ENCODE peak calls at places on chromosome 16, in four cellular contexts. S is CD8-positive, alpha-beta T cell; G is AG09319; I is left ventricle myocardium inferior. T is an unnamed sample.

GRCh38 chr16:76882105-76882504 is 308.9 kb upstream of the MON1B start:
- DNase-seq in G (no peak), I (no peak), S (no peak), T (no peak)

GRCh38 chr16:56257260-56257659 is 66.0 kb downstream of the GNAO1 start:
- DNase-seq in I (peak; percentile 81), S (no peak), G (no peak), T (no peak)

GRCh38 chr16:11501583-11502138 is 85.1 kb downstream of the LITAF start:
- DNase-seq in I (no peak), G (no peak), S (no peak), T (no peak)

GRCh38 chr16:84618428-84619102 is 687 bp upstream of the COTL1 start:
- DNase-seq in G (peak; percentile 65), S (no peak), I (no peak), T (peak; percentile 97)

GRCh38 chr16:23955088-23955487 is 119.3 kb downstream of the PRKCB start:
- DNase-seq in G (no peak), I (no peak), S (no peak), T (no peak)

GRCh38 chr16:50674831-50675230 is 6.3 kb downstream of the SNX20 start:
- DNase-seq in S (no peak), I (no peak), G (no peak), T (no peak)

GRCh38 chr16:89281829-89282228 is 64.3 kb downstream of the ZNF778 start:
- DNase-seq in G (no peak), I (no peak), S (no peak), T (no peak)

GRCh38 chr16:12132290-12132689 is 155.8 kb downstream of the SNX29 start:
- DNase-seq in I (no peak), G (no peak), S (no peak), T (no peak)

GRCh38 chr16:30185683-30186421 is 2.5 kb downstream of the CORO1A start:
- DNase-seq in G (no peak), S (peak; percentile 61), I (peak; percentile 60), T (no peak)

GRCh38 chr16:88920618-88921602 is 54.5 kb upstream of the PABPN1L start:
- DNase-seq in G (peak; percentile 66), I (peak; percentile 85), S (no peak), T (no peak)

GRCh38 chr16:21984062-21984461 is 16.9 kb downstream of the PDZD9 start:
- DNase-seq in S (no peak), I (no peak), G (no peak), T (no peak)

GRCh38 chr16:15888072-15888976 is at the start of gene CEP20:
- DNase-seq in I (peak; percentile 100), G (peak; percentile 96), S (peak; percentile 99), T (peak; percentile 79)
- TF ChIP-seq CTCF in I (peak; percentile 50), G (no peak), S (no peak), T (peak; percentile 9)

GRCh38 chr16:6081320-6081976 is 983.9 kb upstream of the EEF2KMT start:
- DNase-seq in G (no peak), S (no peak), I (no peak), T (no peak)
- TF ChIP-seq CTCF in G (no peak), S (no peak), I (peak; percentile 40), T (peak; percentile 70)

GRCh38 chr16:67150058-67150832 is 553 bp downstream of the B3GNT9 start:
- DNase-seq in G (no peak), I (peak; percentile 56), S (no peak), T (no peak)
- TF ChIP-seq CTCF in G (no peak), I (no peak), S (no peak), T (no peak)

GRCh38 chr16:66660422-66661209 is 35.9 kb downstream of the CMTM4 start:
- DNase-seq in I (peak; percentile 60), G (peak; percentile 39), S (no peak), T (peak; percentile 91)
- TF ChIP-seq CTCF in I (peak; percentile 40), G (peak; percentile 43), S (no peak), T (peak; percentile 48)

DNA sequence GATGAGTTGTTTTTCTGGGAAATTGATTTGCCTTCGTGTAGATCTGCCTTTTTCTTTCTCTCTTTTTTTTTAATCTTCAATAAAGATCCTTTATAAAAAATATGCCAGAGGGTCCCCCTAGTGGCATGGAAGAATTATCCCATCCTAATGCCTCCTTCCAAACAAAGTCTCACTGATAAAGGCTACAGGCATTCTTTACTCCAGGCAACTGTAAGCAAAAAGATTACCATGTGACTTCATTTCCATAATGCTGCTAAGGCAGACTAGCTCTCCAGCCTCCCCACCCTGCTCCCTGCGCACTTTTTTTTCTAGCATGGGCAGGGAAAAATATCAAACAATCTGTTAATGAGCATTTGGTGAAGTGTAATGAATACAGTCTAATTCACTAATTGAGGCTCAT is 220.2 kb upstream of the CDH8 start:
- DNase-seq in I (no peak), G (no peak), S (no peak), T (no peak)
- TF ChIP-seq CTCF in I (no peak), G (no peak), S (no peak), T (peak; percentile 49)

GRCh38 chr16:86048882-86049585 is 150.1 kb downstream of the IRF8 start:
- DNase-seq in I (no peak), S (no peak), G (no peak), T (no peak)
- TF ChIP-seq CTCF in I (no peak), S (no peak), G (no peak), T (no peak)